ENCODE peak calls at places on chromosomes 11 and 22, in ten cellular contexts. One of them, this sample, is unnamed.

GRCh38 chr11:62169935-62170334 is 20.1 kb upstream of the SCGB1D1 start:
- DNase-seq in kidney: no peak
- DNase-seq in SW 1271: no peak
- DNase-seq in testis: no peak
- DNase-seq in SHP77 treated with DMSO at 0.1 percent for 48 hours: no peak
- DNase-seq in SW480: no peak
- DNase-seq in fibroblast of the aortic adventitia: no peak
- DNase-seq in midbrain: no peak
- DNase-seq in neural crest cell: no peak
- DNase-seq in BJ: no peak
- DNase-seq in this sample: no peak

GRCh38 chr11:1858154-1858553 is 5.3 kb downstream of the LSP1 start:
- DNase-seq in kidney: peak
- DNase-seq in SW 1271: no peak
- DNase-seq in testis: no peak
- DNase-seq in SHP77 treated with DMSO at 0.1 percent for 48 hours: no peak
- DNase-seq in SW480: no peak
- DNase-seq in fibroblast of the aortic adventitia: no peak
- DNase-seq in midbrain: no peak
- DNase-seq in neural crest cell: no peak
- DNase-seq in BJ: no peak
- DNase-seq in this sample: no peak

GRCh38 chr11:23540101-23540561 is 679.9 kb upstream of the CCDC179 start:
- DNase-seq in kidney: no peak
- DNase-seq in SW 1271: peak
- DNase-seq in testis: peak
- DNase-seq in SHP77 treated with DMSO at 0.1 percent for 48 hours: no peak
- DNase-seq in SW480: peak
- DNase-seq in fibroblast of the aortic adventitia: peak
- DNase-seq in midbrain: peak
- DNase-seq in neural crest cell: peak
- DNase-seq in BJ: no peak
- DNase-seq in this sample: peak

GRCh38 chr11:33861911-33862310 is 30.0 kb downstream of the LMO2 start:
- DNase-seq in kidney: no peak
- DNase-seq in SW 1271: no peak
- DNase-seq in testis: no peak
- DNase-seq in SHP77 treated with DMSO at 0.1 percent for 48 hours: no peak
- DNase-seq in SW480: no peak
- DNase-seq in fibroblast of the aortic adventitia: no peak
- DNase-seq in midbrain: no peak
- DNase-seq in neural crest cell: no peak
- DNase-seq in BJ: no peak
- DNase-seq in this sample: no peak

GRCh38 chr11:62445314-62445740 is 26.5 kb downstream of the SCGB1A1 start:
- DNase-seq in kidney: no peak
- DNase-seq in SW 1271: no peak
- DNase-seq in testis: peak
- DNase-seq in SHP77 treated with DMSO at 0.1 percent for 48 hours: no peak
- DNase-seq in SW480: no peak
- DNase-seq in fibroblast of the aortic adventitia: peak
- DNase-seq in midbrain: no peak
- DNase-seq in neural crest cell: no peak
- DNase-seq in BJ: no peak
- DNase-seq in this sample: no peak

GRCh38 chr22:19041403-19042074 is 80.7 kb downstream of the DGCR2 start:
- DNase-seq in kidney: peak
- DNase-seq in SW 1271: no peak
- DNase-seq in testis: no peak
- DNase-seq in SHP77 treated with DMSO at 0.1 percent for 48 hours: no peak
- DNase-seq in SW480: no peak
- DNase-seq in fibroblast of the aortic adventitia: no peak
- DNase-seq in midbrain: no peak
- DNase-seq in neural crest cell: no peak
- DNase-seq in BJ: no peak
- DNase-seq in this sample: no peak

GRCh38 chr11:130817608-130817944 is 98.7 kb downstream of the SNX19 start:
- DNase-seq in kidney: no peak
- DNase-seq in SW 1271: no peak
- DNase-seq in testis: no peak
- DNase-seq in SHP77 treated with DMSO at 0.1 percent for 48 hours: no peak
- DNase-seq in SW480: no peak
- DNase-seq in fibroblast of the aortic adventitia: peak
- DNase-seq in midbrain: no peak
- DNase-seq in neural crest cell: no peak
- DNase-seq in BJ: no peak
- DNase-seq in this sample: no peak

GRCh38 chr11:108368134-108368533 is 99.2 kb downstream of the C11orf65 start:
- DNase-seq in kidney: no peak
- DNase-seq in SW 1271: no peak
- DNase-seq in testis: no peak
- DNase-seq in SHP77 treated with DMSO at 0.1 percent for 48 hours: no peak
- DNase-seq in SW480: no peak
- DNase-seq in fibroblast of the aortic adventitia: peak
- DNase-seq in midbrain: peak
- DNase-seq in neural crest cell: no peak
- DNase-seq in BJ: no peak
- DNase-seq in this sample: no peak

GRCh38 chr11:94835571-94835970 is 67.4 kb downstream of the AMOTL1 start:
- DNase-seq in kidney: no peak
- DNase-seq in SW 1271: no peak
- DNase-seq in testis: no peak
- DNase-seq in SHP77 treated with DMSO at 0.1 percent for 48 hours: no peak
- DNase-seq in SW480: no peak
- DNase-seq in fibroblast of the aortic adventitia: peak
- DNase-seq in midbrain: no peak
- DNase-seq in neural crest cell: no peak
- DNase-seq in BJ: no peak
- DNase-seq in this sample: no peak

GRCh38 chr11:96134622-96135021 is 208.4 kb downstream of the MAML2 start:
- DNase-seq in kidney: no peak
- DNase-seq in SW 1271: no peak
- DNase-seq in testis: no peak
- DNase-seq in SHP77 treated with DMSO at 0.1 percent for 48 hours: no peak
- DNase-seq in SW480: no peak
- DNase-seq in fibroblast of the aortic adventitia: no peak
- DNase-seq in midbrain: no peak
- DNase-seq in neural crest cell: no peak
- DNase-seq in BJ: no peak
- DNase-seq in this sample: no peak

GRCh38 chr11:108009497-108010360 is 1.0 kb downstream of the CUL5 start:
- DNase-seq in kidney: no peak
- DNase-seq in SW 1271: no peak
- DNase-seq in testis: no peak
- DNase-seq in SHP77 treated with DMSO at 0.1 percent for 48 hours: no peak
- DNase-seq in SW480: no peak
- DNase-seq in fibroblast of the aortic adventitia: peak
- DNase-seq in midbrain: peak
- DNase-seq in neural crest cell: no peak
- DNase-seq in BJ: no peak
- DNase-seq in this sample: peak